ENCODE peak calls at places on chromosomes 11 and 22, in seven cellular contexts. G is IMR-90, X is PC-3, J is uterus, W is left lung, C is AG10803, A is fibroblast of lung. U is an unnamed sample.
A peak's percentile ranks its signal among the peaks of the same experiment; 100 is the strongest.

GRCh38 chr11:59678118-59678812 is 9.4 kb upstream of the PATL1 start:
- DNase-seq in C (peak; percentile 15), J (no peak), G (no peak), X (no peak), A (peak; percentile 3), W (no peak), U (peak; percentile 30)

GRCh38 chr11:58576792-58577440 is 1.3 kb upstream of the LPXN start:
- DNase-seq in W (no peak), A (peak; percentile 62), J (no peak), G (peak; percentile 66), C (peak; percentile 64), X (peak; percentile 44), U (peak; percentile 57)

GRCh38 chr11:118217575-118217974 is 7.2 kb downstream of the JAML start:
- DNase-seq in J (no peak), C (no peak), W (no peak), X (no peak), G (no peak), A (no peak), U (no peak)

GRCh38 chr11:75582935-75583709 is 21.1 kb downstream of the SERPINH1 start:
- DNase-seq in A (peak; percentile 70), W (peak; percentile 60), X (peak; percentile 60), J (peak; percentile 77), G (peak; percentile 66), C (peak; percentile 67), U (peak; percentile 59)

GRCh38 chr11:134034496-134035381 is 34.1 kb upstream of the JAM3 start:
- DNase-seq in A (no peak), C (no peak), X (peak; percentile 17), W (no peak), G (no peak), J (no peak), U (no peak)

GRCh38 chr22:44727148-44727547 is 25.1 kb downstream of the PRR5 start:
- DNase-seq in A (no peak), G (no peak), W (no peak), X (no peak), J (no peak), C (no peak), U (no peak)

GRCh38 chr11:87331273-87331672 is 293.5 kb downstream of the TMEM135 start:
- DNase-seq in J (no peak), X (no peak), C (no peak), A (no peak), W (no peak), G (no peak), U (no peak)

GRCh38 chr22:49564666-49565515 is 262.8 kb downstream of the BRD1 start:
- DNase-seq in A (no peak), X (no peak), J (no peak), C (no peak), G (no peak), W (peak; percentile 22), U (no peak)

GRCh38 chr11:117554601-117555333 is 227.1 kb downstream of the CEP164 start:
- DNase-seq in W (no peak), J (no peak), C (no peak), X (peak; percentile 37), G (no peak), A (no peak), U (no peak)

GRCh38 chr11:2564008-2564530 is 119.3 kb downstream of the KCNQ1 start:
- DNase-seq in X (no peak), W (no peak), G (no peak), J (no peak), C (no peak), A (no peak), U (no peak)

GRCh38 chr11:19827399-19828135 is 114.9 kb downstream of the NAV2 start:
- DNase-seq in X (no peak), J (no peak), C (no peak), W (no peak), G (no peak), A (no peak), U (peak; percentile 15)

GRCh38 chr22:20186183-20186870 is 35.5 kb upstream of the CCDC188 start:
- DNase-seq in G (no peak), W (no peak), J (no peak), C (no peak), A (no peak), X (no peak), U (no peak)
- TF ChIP-seq CTCF in G (peak; percentile 15), W (no peak), J (no peak), C (no peak), A (peak; percentile 6), X (peak; percentile 24), U (no peak)

GRCh38 chr11:17073370-17074027 is 4.0 kb downstream of the RPS13 start:
- DNase-seq in X (no peak), J (no peak), C (no peak), G (no peak), W (no peak), A (no peak), U (no peak)

GRCh38 chr11:17075506-17075905 is 2.0 kb downstream of the RPS13 start:
- DNase-seq in W (no peak), A (no peak), X (no peak), J (no peak), G (no peak), C (no peak), U (no peak)

GRCh38 chr11:17076517-17077239 is 789 bp downstream of the RPS13 start:
- DNase-seq in G (peak; percentile 2), A (peak; percentile 24), J (no peak), X (no peak), W (no peak), C (peak; percentile 10), U (peak; percentile 33)

GRCh38 chr11:17077520-17078401 is at the start of gene RPS13:
- DNase-seq in J (peak; percentile 97), W (peak; percentile 98), A (peak; percentile 99), X (peak; percentile 99), C (peak; percentile 98), G (peak; percentile 99), U (peak; percentile 99)

DNA sequence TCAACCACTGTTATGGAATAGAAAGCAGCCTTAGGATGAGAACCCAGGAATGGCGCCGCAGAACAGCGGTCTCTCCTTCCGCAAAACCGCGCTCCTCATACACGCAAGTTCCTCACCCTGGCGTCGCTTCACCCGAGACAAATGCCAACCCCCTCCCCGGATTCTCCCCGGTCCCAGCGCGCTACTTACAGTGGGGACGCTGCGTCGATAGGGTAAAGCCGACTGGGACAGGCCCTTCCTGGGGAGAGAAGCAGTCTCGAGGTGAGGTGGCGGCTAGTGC is 287 bp downstream of the RPS13 start:
- DNase-seq in A (no peak), G (no peak), X (no peak), C (no peak), J (no peak), W (no peak), U (no peak)
- H3K4me3 ChIP-seq in A (peak overlapping the region; percentile 91), G (peak overlapping the region; percentile 72), X (peak overlapping the region; percentile 79), C (peak overlapping the region; percentile 98), J (peak overlapping the region; percentile 85), W (peak overlapping the region; percentile 80), U (peak overlapping the region; percentile 73)

DNA sequence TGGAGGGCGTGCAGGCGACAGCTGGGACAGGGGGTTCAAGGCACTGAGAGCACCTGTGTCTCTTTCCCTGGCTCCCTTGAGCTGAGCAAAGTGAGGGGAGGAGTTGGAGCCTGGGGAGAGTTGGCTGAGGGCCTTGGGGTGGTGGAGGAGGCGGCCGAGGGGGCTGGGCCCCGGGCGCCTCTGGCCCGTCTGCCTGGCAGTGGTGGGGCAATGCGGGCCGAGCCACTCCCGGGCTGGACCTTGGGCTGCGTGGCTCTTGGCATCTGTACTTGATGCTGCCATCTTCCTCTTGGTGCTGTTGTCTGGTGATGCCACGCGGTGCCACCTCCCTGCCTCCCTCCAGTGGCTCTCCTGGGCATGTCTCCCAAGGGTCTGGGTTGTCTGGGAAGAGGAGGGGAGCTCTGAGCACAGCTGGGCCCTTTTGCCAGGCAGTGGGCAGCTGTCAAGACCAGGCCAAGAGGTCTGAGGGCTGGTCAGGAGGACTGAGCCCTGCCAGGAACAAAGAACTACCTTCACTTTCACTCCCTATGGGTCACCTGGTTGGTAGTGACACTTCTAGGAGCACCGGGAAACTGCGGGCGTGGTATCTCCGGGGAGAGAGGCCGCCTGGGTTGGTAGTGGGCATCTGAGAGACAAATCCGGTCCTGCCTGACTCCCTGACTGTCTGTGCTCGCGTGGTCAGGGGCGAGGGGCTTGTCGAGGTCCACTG is 1.3 kb downstream of the GRIK4 start:
- DNase-seq in W (no peak), X (peak; percentile 26), J (no peak), C (no peak), A (no peak), G (no peak), U (no peak)
- TF ChIP-seq CTCF in W (no peak), X (peak; percentile 41), J (no peak), C (no peak), A (peak; percentile 8), G (no peak), U (no peak)

DNA sequence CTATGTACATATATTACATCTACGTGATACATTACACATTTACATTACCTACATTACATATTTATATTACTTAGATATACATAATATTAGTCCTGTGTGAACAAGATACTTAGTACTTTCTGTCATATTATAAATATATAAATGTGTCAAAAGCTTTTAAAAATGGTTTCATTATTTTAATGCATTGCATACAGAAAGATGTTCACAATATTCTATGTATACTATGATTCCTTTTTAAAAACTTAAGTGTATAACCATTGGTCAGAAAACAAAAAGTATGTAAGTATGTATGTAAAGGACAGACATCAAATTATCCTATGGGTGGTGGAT is 647 bp upstream of the ZW10 start:
- DNase-seq in G (no peak), C (no peak), A (no peak), W (no peak), J (no peak), X (no peak), U (no peak)
- H3K4me3 ChIP-seq in G (peak overlapping the region; percentile 90), C (peak overlapping the region; percentile 95), A (peak overlapping the region; percentile 100), W (peak overlapping the region; percentile 64), J (peak overlapping the region; percentile 88), X (peak overlapping the region; percentile 91), U (peak overlapping the region; percentile 99)

DNA sequence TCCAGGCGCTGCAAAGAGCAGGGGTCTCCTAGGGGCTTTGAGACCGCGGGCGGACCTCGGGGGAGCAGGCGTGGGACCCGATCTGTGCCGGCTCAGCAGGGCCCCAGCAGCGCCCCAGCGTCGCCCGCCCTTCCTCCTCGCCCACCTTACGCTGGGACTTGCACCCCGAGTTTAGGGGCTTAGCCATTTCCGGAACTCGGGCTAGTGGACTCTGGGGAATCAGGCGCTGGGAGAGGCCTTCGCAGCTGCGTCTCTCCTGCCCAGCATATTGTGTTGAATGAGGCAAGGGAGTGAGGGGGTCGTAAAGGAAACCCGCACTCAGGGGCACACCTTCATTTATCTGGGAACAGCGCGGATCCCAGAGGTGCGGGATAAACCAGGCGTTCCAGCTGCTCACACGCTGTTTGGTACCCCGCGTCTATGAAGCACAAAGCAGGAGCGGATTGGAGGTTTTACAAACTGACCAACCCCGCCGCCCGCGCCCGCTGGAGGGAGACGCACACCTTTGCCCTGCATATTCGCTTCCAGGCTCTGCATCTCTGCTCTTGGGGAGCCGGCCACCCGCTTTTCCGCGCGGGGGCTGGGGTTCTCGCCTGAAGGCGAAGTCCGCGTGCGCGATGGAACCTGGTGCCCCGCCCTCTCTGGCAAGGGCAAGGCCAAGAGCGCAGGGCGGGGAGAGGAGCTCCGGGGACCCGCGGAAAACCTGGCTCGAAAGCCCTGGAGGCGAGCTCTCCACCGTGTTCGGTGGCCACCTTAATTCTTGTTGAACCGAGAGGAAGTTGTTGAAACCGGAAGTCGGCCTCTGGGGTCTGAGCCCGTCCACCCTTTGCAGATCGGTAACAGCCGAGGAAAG is 6.7 kb upstream of the ALX4 start:
- DNase-seq in G (no peak), A (no peak), C (no peak), J (no peak), X (no peak), W (no peak), U (no peak)
- TF ChIP-seq CTCF in G (no peak), A (no peak), C (no peak), J (no peak), X (no peak), W (no peak), U (no peak)

U was measured in fibroblast of villous mesenchyme.